ENCODE peak calls at places on chromosomes 6 and 20, in six cellular contexts. A, V, K, G, E and L are unnamed samples.

GRCh38 chr6:43171284-43172126 is 436 bp downstream of the SRF start:
- DNase-seq in K (peak), A (no peak), G (no peak), E (no peak), V (peak), L (no peak)

GRCh38 chr6:106537662-106538061 is 91.6 kb downstream of the RTN4IP1 start:
- DNase-seq in V (no peak), K (no peak), E (no peak), A (no peak), G (no peak), L (no peak)

GRCh38 chr20:64224344-64225165 is 31.0 kb upstream of the PCMTD2 start:
- DNase-seq in E (peak), G (no peak), K (no peak), V (no peak), A (peak), L (peak)

GRCh38 chr20:63955281-63955845 is 853 bp downstream of the UCKL1 start:
- DNase-seq in G (no peak), E (no peak), A (no peak), K (no peak), V (no peak), L (no peak)

GRCh38 chr6:112061605-112062004 is 7.7 kb downstream of the CCN6 start:
- DNase-seq in G (no peak), V (no peak), E (no peak), A (peak), K (no peak), L (peak)

GRCh38 chr6:10875026-10875425 is 6.8 kb downstream of the GCM2 start:
- DNase-seq in E (no peak), V (no peak), G (no peak), A (no peak), K (no peak), L (no peak)

GRCh38 chr20:62603021-62603906 is 39.0 kb upstream of the SLCO4A1 start:
- DNase-seq in K (peak), G (no peak), V (peak), A (peak), E (no peak), L (peak)

GRCh38 chr6:163300838-163301237 is 113.7 kb upstream of the QKI start:
- DNase-seq in E (no peak), K (no peak), G (no peak), A (no peak), V (no peak), L (no peak)

GRCh38 chr6:133130863-133131262 is 110.3 kb upstream of the EYA4 start:
- DNase-seq in A (peak), E (peak), V (no peak), K (no peak), G (no peak), L (peak)

GRCh38 chr6:167762259-167762962 is 64.3 kb upstream of the AFDN start:
- DNase-seq in V (no peak), E (no peak), G (no peak), A (no peak), K (no peak), L (no peak)

GRCh38 chr20:3084986-3085360 is 449 bp upstream of the AVP start:
- DNase-seq in A (no peak), V (no peak), E (no peak), K (no peak), G (no peak), L (no peak)

GRCh38 chr6:137904822-137905617 is 38.0 kb downstream of the TNFAIP3 start:
- DNase-seq in V (no peak), K (peak), G (no peak), A (no peak), E (no peak), L (no peak)

GRCh38 chr6:98839788-98840361 is 5.5 kb downstream of the POU3F2 start:
- DNase-seq in E (no peak), A (peak), G (no peak), V (no peak), K (no peak), L (no peak)

GRCh38 chr6:13395272-13396237 is 67.2 kb upstream of the TBC1D7 start:
- DNase-seq in E (peak), A (peak), K (no peak), V (no peak), G (no peak), L (no peak)

GRCh38 chr6:157760589-157761330 is 62.3 kb upstream of the SNX9 start:
- DNase-seq in E (peak), K (peak), V (no peak), A (peak), G (no peak), L (peak)

GRCh38 chr20:49100934-49101333 is 54.8 kb downstream of the CSE1L start:
- DNase-seq in A (no peak), E (no peak), G (no peak), V (no peak), K (no peak), L (no peak)

GRCh38 chr6:138442663-138443062 is 38.6 kb downstream of the HEBP2 start:
- DNase-seq in K (no peak), A (no peak), V (no peak), E (no peak), G (no peak), L (peak)

GRCh38 chr20:50569864-50570836 is 60.0 kb downstream of the PTPN1 start:
- DNase-seq in G (no peak), E (no peak), A (no peak), K (no peak), V (no peak), L (no peak)

GRCh38 chr6:139846538-139847321 is 472.3 kb upstream of the CITED2 start:
- DNase-seq in G (no peak), V (no peak), E (no peak), A (no peak), K (no peak), L (no peak)

GRCh38 chr6:31438677-31439076 is 35.3 kb downstream of the MICA start:
- DNase-seq in G (no peak), K (no peak), E (no peak), V (no peak), A (no peak), L (no peak)

GRCh38 chr6:169903122-169903521 is 151.7 kb downstream of the ERMARD start:
- DNase-seq in K (no peak), G (no peak), E (no peak), A (no peak), V (no peak), L (no peak)

GRCh38 chr20:40279390-40279789 is 409.6 kb downstream of the MAFB start:
- DNase-seq in E (peak), V (no peak), K (no peak), A (peak), G (no peak), L (peak)

GRCh38 chr6:81465859-81466258 is 286.6 kb downstream of the TENT5A start:
- DNase-seq in K (no peak), V (no peak), G (no peak), A (peak), E (no peak), L (peak)

GRCh38 chr6:138594042-138594636 is 94.8 kb upstream of the NHSL1 start:
- DNase-seq in E (no peak), G (no peak), A (no peak), K (no peak), V (no peak), L (no peak)

GRCh38 chr6:11358904-11359840 is 126.7 kb upstream of the NEDD9 start:
- DNase-seq in G (no peak), E (no peak), A (peak), V (no peak), K (no peak), L (no peak)

GRCh38 chr20:58703765-58704331 is 11.2 kb downstream of the NPEPL1 start:
- DNase-seq in V (no peak), A (no peak), K (no peak), G (no peak), E (no peak), L (no peak)

GRCh38 chr20:44174996-44175766 is 11.8 kb downstream of the JPH2 start:
- DNase-seq in K (no peak), V (no peak), A (no peak), G (no peak), E (no peak), L (no peak)

GRCh38 chr6:153150767-153151440 is 19.8 kb upstream of the RGS17 start:
- DNase-seq in E (no peak), K (no peak), A (no peak), V (no peak), G (no peak), L (no peak)

GRCh38 chr20:57856658-57857057 is 146.8 kb upstream of the PMEPA1 start:
- DNase-seq in K (peak), G (no peak), E (no peak), V (peak), A (no peak), L (peak)